ENCODE peak calls at places on chromosomes 5 and 9, in nine cellular contexts. One of them, this sample, is unnamed.

GRCh38 chr5:56656816-56657740 is 158.3 kb upstream of the MAP3K1 start:
- DNase-seq in NCI-H1417: no peak
- DNase-seq in BE2C: no peak
- DNase-seq in anterior cingulate cortex: no peak
- DNase-seq in effector CD4-positive, alpha-beta T cell: no peak
- DNase-seq in GM20000: no peak
- DNase-seq in A549: no peak
- DNase-seq in tibial artery: no peak
- DNase-seq in NCI-H187 treated with DMSO at 0.1 percent for 48 hours: no peak
- DNase-seq in this sample: no peak

GRCh38 chr5:115583474-115583873 is 18.8 kb downstream of the TICAM2 start:
- DNase-seq in BE2C: no peak
- DNase-seq in effector CD4-positive, alpha-beta T cell: no peak
- DNase-seq in A549: no peak
- DNase-seq in tibial artery: no peak
- DNase-seq in GM20000: no peak
- DNase-seq in anterior cingulate cortex: no peak
- DNase-seq in NCI-H1417: no peak
- DNase-seq in NCI-H187 treated with DMSO at 0.1 percent for 48 hours: no peak
- DNase-seq in this sample: no peak

GRCh38 chr9:82797539-82797938 is 265.4 kb downstream of the RASEF start:
- DNase-seq in effector CD4-positive, alpha-beta T cell: no peak
- DNase-seq in anterior cingulate cortex: no peak
- DNase-seq in tibial artery: no peak
- DNase-seq in BE2C: peak
- DNase-seq in NCI-H1417: peak
- DNase-seq in A549: no peak
- DNase-seq in GM20000: no peak
- DNase-seq in NCI-H187 treated with DMSO at 0.1 percent for 48 hours: peak
- DNase-seq in this sample: no peak

GRCh38 chr5:67182406-67182805 is 14.2 kb downstream of the CD180 start:
- DNase-seq in effector CD4-positive, alpha-beta T cell: no peak
- DNase-seq in tibial artery: peak
- DNase-seq in A549: peak
- DNase-seq in BE2C: no peak
- DNase-seq in anterior cingulate cortex: no peak
- DNase-seq in NCI-H1417: no peak
- DNase-seq in NCI-H187 treated with DMSO at 0.1 percent for 48 hours: no peak
- DNase-seq in GM20000: no peak
- DNase-seq in this sample: peak

GRCh38 chr9:117394655-117395054 is 20.2 kb downstream of the ASTN2 start:
- DNase-seq in A549: no peak
- DNase-seq in tibial artery: no peak
- DNase-seq in NCI-H187 treated with DMSO at 0.1 percent for 48 hours: no peak
- DNase-seq in NCI-H1417: no peak
- DNase-seq in effector CD4-positive, alpha-beta T cell: no peak
- DNase-seq in GM20000: no peak
- DNase-seq in anterior cingulate cortex: no peak
- DNase-seq in BE2C: no peak
- DNase-seq in this sample: no peak

GRCh38 chr9:123359546-123359945 is 3.5 kb downstream of the CRB2 start:
- DNase-seq in NCI-H1417: peak
- DNase-seq in effector CD4-positive, alpha-beta T cell: no peak
- DNase-seq in BE2C: no peak
- DNase-seq in NCI-H187 treated with DMSO at 0.1 percent for 48 hours: no peak
- DNase-seq in GM20000: no peak
- DNase-seq in tibial artery: no peak
- DNase-seq in A549: no peak
- DNase-seq in anterior cingulate cortex: no peak
- DNase-seq in this sample: no peak

GRCh38 chr5:22835630-22836029 is 17.5 kb downstream of the CDH12 start:
- DNase-seq in NCI-H1417: no peak
- DNase-seq in effector CD4-positive, alpha-beta T cell: no peak
- DNase-seq in GM20000: no peak
- DNase-seq in anterior cingulate cortex: no peak
- DNase-seq in tibial artery: no peak
- DNase-seq in BE2C: peak
- DNase-seq in A549: no peak
- DNase-seq in NCI-H187 treated with DMSO at 0.1 percent for 48 hours: no peak
- DNase-seq in this sample: no peak

GRCh38 chr5:60856059-60856458 is 12.0 kb upstream of the ELOVL7 start:
- DNase-seq in NCI-H187 treated with DMSO at 0.1 percent for 48 hours: no peak
- DNase-seq in NCI-H1417: no peak
- DNase-seq in effector CD4-positive, alpha-beta T cell: no peak
- DNase-seq in GM20000: no peak
- DNase-seq in anterior cingulate cortex: no peak
- DNase-seq in tibial artery: no peak
- DNase-seq in A549: no peak
- DNase-seq in BE2C: no peak
- DNase-seq in this sample: no peak

GRCh38 chr9:78791779-78792178 is 494.9 kb downstream of the PSAT1 start:
- DNase-seq in A549: no peak
- DNase-seq in NCI-H187 treated with DMSO at 0.1 percent for 48 hours: no peak
- DNase-seq in NCI-H1417: no peak
- DNase-seq in anterior cingulate cortex: no peak
- DNase-seq in effector CD4-positive, alpha-beta T cell: no peak
- DNase-seq in tibial artery: no peak
- DNase-seq in BE2C: no peak
- DNase-seq in GM20000: no peak
- DNase-seq in this sample: no peak

GRCh38 chr9:35920004-35920658 is 10.8 kb downstream of the SPAAR start:
- DNase-seq in GM20000: no peak
- DNase-seq in effector CD4-positive, alpha-beta T cell: no peak
- DNase-seq in anterior cingulate cortex: no peak
- DNase-seq in NCI-H1417: no peak
- DNase-seq in NCI-H187 treated with DMSO at 0.1 percent for 48 hours: no peak
- DNase-seq in BE2C: no peak
- DNase-seq in A549: no peak
- DNase-seq in tibial artery: no peak
- DNase-seq in this sample: no peak

GRCh38 chr5:123752576-123752975 is 240.6 kb downstream of the CSNK1G3 start:
- DNase-seq in BE2C: no peak
- DNase-seq in NCI-H187 treated with DMSO at 0.1 percent for 48 hours: no peak
- DNase-seq in effector CD4-positive, alpha-beta T cell: no peak
- DNase-seq in tibial artery: peak
- DNase-seq in anterior cingulate cortex: no peak
- DNase-seq in GM20000: no peak
- DNase-seq in NCI-H1417: no peak
- DNase-seq in A549: no peak
- DNase-seq in this sample: no peak

GRCh38 chr9:126538550-126538949 is 75.2 kb upstream of the LMX1B start:
- DNase-seq in anterior cingulate cortex: no peak
- DNase-seq in effector CD4-positive, alpha-beta T cell: no peak
- DNase-seq in A549: no peak
- DNase-seq in BE2C: no peak
- DNase-seq in tibial artery: no peak
- DNase-seq in GM20000: no peak
- DNase-seq in NCI-H1417: no peak
- DNase-seq in NCI-H187 treated with DMSO at 0.1 percent for 48 hours: no peak
- DNase-seq in this sample: no peak

GRCh38 chr9:86098793-86099694 is at the start of gene GOLM1:
- DNase-seq in effector CD4-positive, alpha-beta T cell: no peak
- DNase-seq in anterior cingulate cortex: no peak
- DNase-seq in A549: peak
- DNase-seq in GM20000: peak
- DNase-seq in tibial artery: peak
- DNase-seq in NCI-H1417: peak
- DNase-seq in BE2C: peak
- DNase-seq in NCI-H187 treated with DMSO at 0.1 percent for 48 hours: no peak
- DNase-seq in this sample: peak

GRCh38 chr5:6829150-6829784 is 116.0 kb downstream of the TENT4A start:
- DNase-seq in anterior cingulate cortex: no peak
- DNase-seq in BE2C: no peak
- DNase-seq in A549: no peak
- DNase-seq in GM20000: peak
- DNase-seq in effector CD4-positive, alpha-beta T cell: no peak
- DNase-seq in NCI-H1417: no peak
- DNase-seq in tibial artery: no peak
- DNase-seq in NCI-H187 treated with DMSO at 0.1 percent for 48 hours: no peak
- DNase-seq in this sample: no peak